ENCODE peak calls at places on chromosome X, in seven cellular contexts. N is iris pigment epithelial cell; B is activated CD4-positive, alpha-beta memory T cell treated with anti-CD3 and anti-CD28 coated beads, Interleukin-2, amount 10 ng/mL, durations not matched to agents 7 days and 5 days; W is HS-5; V is glutamatergic neuron; X is head of caudate nucleus; A is NCI-H510A treated with DMSO at 0.1 percent for 48 hours. R is an unnamed sample.

GRCh38 chrX:133569217-133569616 is 153.9 kb upstream of the GPC4 start:
- DNase-seq in V (no peak), W (no peak), B (no peak), X (no peak), A (no peak), N (no peak), R (no peak)

GRCh38 chrX:125378205-125378604 is 58.5 kb downstream of the TEX13C start:
- DNase-seq in B (no peak), W (no peak), N (no peak), V (no peak), X (no peak), A (no peak), R (no peak)

GRCh38 chrX:70444326-70445196 is at the start of gene DLG3:
- DNase-seq in N (peak; percentile 29), A (peak; percentile 12), B (no peak), V (peak; percentile 76), X (peak; percentile 84), W (no peak), R (no peak)

GRCh38 chrX:274904-275475 is 6.2 kb upstream of the PLCXD1 start:
- DNase-seq in V (peak; percentile 68), N (no peak), W (no peak), A (no peak), X (no peak), B (no peak), R (no peak)

GRCh38 chrX:118665204-118665603 is 62.2 kb upstream of the IL13RA1 start:
- DNase-seq in V (no peak), A (no peak), N (no peak), B (no peak), W (no peak), X (no peak), R (no peak)

GRCh38 chrX:124194209-124194608 is 138.3 kb upstream of the TEX13D start:
- DNase-seq in A (no peak), V (no peak), X (no peak), B (no peak), N (no peak), W (no peak), R (no peak)

GRCh38 chrX:152844256-152844655 is 13.4 kb downstream of the NSDHL start:
- DNase-seq in A (no peak), X (no peak), W (no peak), B (no peak), N (no peak), V (no peak), R (no peak)

GRCh38 chrX:13334491-13334890 is 14.6 kb upstream of the ATXN3L start:
- DNase-seq in W (peak; percentile 6), V (no peak), A (no peak), N (peak; percentile 43), X (no peak), B (no peak), R (no peak)

GRCh38 chrX:130637591-130637990 is 235.8 kb downstream of the RBMX2 start:
- DNase-seq in W (peak; percentile 16), N (peak; percentile 66), V (no peak), A (no peak), X (no peak), B (no peak), R (no peak)

GRCh38 chrX:16191605-16192004 is 24.3 kb downstream of the MAGEB17 start:
- DNase-seq in B (no peak), A (no peak), N (no peak), V (no peak), W (no peak), X (no peak), R (no peak)

R was measured in effector memory CD4-positive, alpha-beta T cell.